ENCODE peak calls at places on chromosomes 13 and 19, in eight cellular contexts. P is cardiac muscle cell, U is kidney epithelial cell, E is cerebellar cortex, N is C1 segment of cervical spinal cord, O is neural crest cell, G is anterior cingulate cortex, D is substantia nigra. Z is an unnamed sample.
A peak's percentile ranks its signal among the peaks of the same experiment; 100 is the strongest.

GRCh38 chr13:40968416-40969000 is 50.6 kb downstream of the ELF1 start:
- DNase-seq in P (no peak), U (no peak), E (no peak), N (no peak), O (no peak), G (no peak), D (no peak), Z (no peak)

GRCh38 chr13:97855570-97855970 is 97.9 kb upstream of the IPO5 start:
- DNase-seq in P (peak; percentile 92), U (peak; percentile 52), E (peak; percentile 69), N (no peak), O (peak; percentile 36), G (no peak), D (no peak), Z (peak; percentile 43)

GRCh38 chr13:83453723-83454122 is 428.6 kb downstream of the SLITRK1 start:
- DNase-seq in P (no peak), U (no peak), E (no peak), N (no peak), O (no peak), G (no peak), D (no peak), Z (no peak)

GRCh38 chr13:97567510-97568243 is 133.7 kb downstream of the RAP2A start:
- DNase-seq in P (peak; percentile 83), U (peak; percentile 28), E (no peak), N (no peak), O (no peak), G (peak; percentile 2), D (no peak), Z (no peak)

GRCh38 chr19:54231077-54231931 is 8.5 kb upstream of the LILRB3 start:
- DNase-seq in P (peak; percentile 89), U (no peak), E (peak; percentile 88), N (peak; percentile 39), O (peak; percentile 98), G (peak; percentile 50), D (peak; percentile 80), Z (peak; percentile 91)

GRCh38 chr13:92963029-92963428 is 263.6 kb upstream of the GPC6 start:
- DNase-seq in P (peak; percentile 31), U (peak; percentile 18), E (no peak), N (no peak), O (no peak), G (no peak), D (no peak), Z (no peak)

GRCh38 chr19:15769586-15769985 is 17.9 kb upstream of the OR10H5 start:
- DNase-seq in P (no peak), U (no peak), E (no peak), N (no peak), O (no peak), G (no peak), D (no peak), Z (no peak)

GRCh38 chr19:33518541-33518940 is 3.0 kb downstream of the PEPD start:
- DNase-seq in P (no peak), U (no peak), E (no peak), N (no peak), O (no peak), G (no peak), D (no peak), Z (no peak)

GRCh38 chr19:678791-679388 is 2.7 kb downstream of the FSTL3 start:
- DNase-seq in P (no peak), U (no peak), E (no peak), N (no peak), O (no peak), G (no peak), D (no peak), Z (no peak)

GRCh38 chr19:41409288-41409687 is 11.7 kb downstream of the BCKDHA start:
- DNase-seq in P (peak; percentile 54), U (peak; percentile 56), E (no peak), N (no peak), O (no peak), G (no peak), D (no peak), Z (no peak)

GRCh38 chr19:46404039-46404883 is 9.1 kb downstream of the CCDC8 start:
- DNase-seq in P (peak; percentile 76), U (no peak), E (peak; percentile 66), N (no peak), O (peak; percentile 52), G (no peak), D (no peak), Z (no peak)

GRCh38 chr19:10421240-10421948 is 1.1 kb downstream of the PDE4A start:
- DNase-seq in P (no peak), U (no peak), E (no peak), N (no peak), O (no peak), G (no peak), D (no peak), Z (no peak)

GRCh38 chr19:21697171-21697570 is 70.2 kb downstream of the ZNF100 start:
- DNase-seq in P (no peak), U (no peak), E (no peak), N (no peak), O (no peak), G (no peak), D (no peak), Z (no peak)

GRCh38 chr13:23960566-23961156 is 63.4 kb upstream of the C1QTNF9B start:
- DNase-seq in P (peak; percentile 69), U (no peak), E (peak; percentile 44), N (no peak), O (no peak), G (no peak), D (no peak), Z (no peak)

Z was measured in NCI-H1105.